ENCODE peak calls at places on chromosomes 7 and 10, in four cellular contexts. E is NCI-H1092, J is T-cell, B is NCI-H2081 treated with DMSO at 0.1 percent for 48 hours. W is an unnamed sample.

GRCh38 chr7:30925913-30926312 is 14.3 kb downstream of the AQP1 start:
- DNase-seq in J (no peak), E (no peak), B (no peak), W (no peak)

GRCh38 chr10:21526184-21526951 is 886 bp upstream of the SKIDA1 start:
- DNase-seq in J (peak), B (peak), E (peak), W (no peak)

GRCh38 chr10:97321032-97321806 is 2.1 kb downstream of the FRAT1 start:
- DNase-seq in E (peak), J (no peak), B (no peak), W (no peak)

GRCh38 chr7:130486114-130486962 is 5.5 kb upstream of the MEST start:
- DNase-seq in J (peak), B (no peak), E (peak), W (no peak)

GRCh38 chr10:96448021-96448457 is 65.7 kb downstream of the TLL2 start:
- DNase-seq in J (no peak), E (no peak), B (no peak), W (no peak)

GRCh38 chr7:29113384-29114102 is 32.8 kb downstream of the CPVL start:
- DNase-seq in J (no peak), B (no peak), E (peak), W (no peak)

GRCh38 chr7:152185514-152185913 is 160.0 kb downstream of the GALNT11 start:
- DNase-seq in E (no peak), J (no peak), B (no peak), W (no peak)

GRCh38 chr7:31465285-31465684 is 48.6 kb upstream of the ITPRID1 start:
- DNase-seq in J (no peak), B (no peak), E (no peak), W (no peak)

GRCh38 chr10:110413049-110413783 is 84.5 kb upstream of the DUSP5 start:
- DNase-seq in E (no peak), J (no peak), B (no peak), W (no peak)

GRCh38 chr10:21754410-21755011 is 220.5 kb downstream of the MLLT10 start:
- DNase-seq in B (no peak), J (no peak), E (no peak), W (no peak)

GRCh38 chr7:157700237-157701005 is 363.6 kb downstream of the DNAJB6 start:
- DNase-seq in E (no peak), J (no peak), B (no peak), W (no peak)

GRCh38 chr10:52400564-52400963 is 86.5 kb downstream of the DKK1 start:
- DNase-seq in E (no peak), B (no peak), J (no peak), W (no peak)